ENCODE peak calls at places on chromosome X, in five cellular contexts. One of them, this sample, is unnamed.

GRCh38 chrX:103817502-103817901 is 14.6 kb downstream of the RAB9B start:
- DNase-seq in lung: no peak
- DNase-seq in PC-3: peak
- DNase-seq in neural progenitor cell: peak
- DNase-seq in naive thymus-derived CD4-positive, alpha-beta T cell: peak
- DNase-seq in this sample: peak

GRCh38 chrX:10015711-10016515 is 48.8 kb downstream of the CLDN34 start:
- DNase-seq in lung: no peak
- DNase-seq in PC-3: peak
- DNase-seq in neural progenitor cell: peak
- DNase-seq in naive thymus-derived CD4-positive, alpha-beta T cell: no peak
- DNase-seq in this sample: no peak

GRCh38 chrX:7925867-7926472 is 1.2 kb downstream of the PNPLA4 start:
- DNase-seq in lung: peak
- DNase-seq in PC-3: peak
- DNase-seq in neural progenitor cell: peak
- DNase-seq in naive thymus-derived CD4-positive, alpha-beta T cell: peak
- DNase-seq in this sample: peak

GRCh38 chrX:19747672-19748610 is 139.5 kb downstream of the SH3KBP1 start:
- DNase-seq in lung: no peak
- DNase-seq in PC-3: no peak
- DNase-seq in neural progenitor cell: no peak
- DNase-seq in naive thymus-derived CD4-positive, alpha-beta T cell: peak
- DNase-seq in this sample: no peak

GRCh38 chrX:28303486-28303885 is 283.8 kb upstream of the IL1RAPL1 start:
- DNase-seq in lung: no peak
- DNase-seq in PC-3: no peak
- DNase-seq in neural progenitor cell: no peak
- DNase-seq in naive thymus-derived CD4-positive, alpha-beta T cell: no peak
- DNase-seq in this sample: no peak

GRCh38 chrX:99914676-99915075 is 495.4 kb downstream of the PCDH19 start:
- DNase-seq in lung: no peak
- DNase-seq in PC-3: peak
- DNase-seq in neural progenitor cell: no peak
- DNase-seq in naive thymus-derived CD4-positive, alpha-beta T cell: no peak
- DNase-seq in this sample: no peak

GRCh38 chrX:78314561-78314960 is 12.8 kb downstream of the CYSLTR1 start:
- DNase-seq in lung: no peak
- DNase-seq in PC-3: peak
- DNase-seq in neural progenitor cell: no peak
- DNase-seq in naive thymus-derived CD4-positive, alpha-beta T cell: no peak
- DNase-seq in this sample: no peak

GRCh38 chrX:106606583-106606982 is 5.2 kb upstream of the RADX start:
- DNase-seq in lung: no peak
- DNase-seq in PC-3: peak
- DNase-seq in neural progenitor cell: no peak
- DNase-seq in naive thymus-derived CD4-positive, alpha-beta T cell: no peak
- DNase-seq in this sample: no peak

GRCh38 chrX:46574941-46575381 is 1.4 kb downstream of the CHST7 start:
- DNase-seq in lung: no peak
- DNase-seq in PC-3: no peak
- DNase-seq in neural progenitor cell: peak
- DNase-seq in naive thymus-derived CD4-positive, alpha-beta T cell: no peak
- DNase-seq in this sample: no peak

GRCh38 chrX:150504399-150505186 is 63.8 kb upstream of the MTM1 start:
- DNase-seq in lung: no peak
- DNase-seq in PC-3: peak
- DNase-seq in neural progenitor cell: peak
- DNase-seq in naive thymus-derived CD4-positive, alpha-beta T cell: no peak
- DNase-seq in this sample: peak

GRCh38 chrX:63350551-63350950 is 581 bp downstream of the SPIN4 start:
- DNase-seq in lung: no peak
- DNase-seq in PC-3: peak
- DNase-seq in neural progenitor cell: peak
- DNase-seq in naive thymus-derived CD4-positive, alpha-beta T cell: no peak
- DNase-seq in this sample: no peak

GRCh38 chrX:18652636-18653035 is 19.3 kb downstream of the RS1 start:
- DNase-seq in lung: no peak
- DNase-seq in PC-3: no peak
- DNase-seq in neural progenitor cell: no peak
- DNase-seq in naive thymus-derived CD4-positive, alpha-beta T cell: no peak
- DNase-seq in this sample: no peak

GRCh38 chrX:132395059-132395458 is 93.8 kb downstream of the MBNL3 start:
- DNase-seq in lung: no peak
- DNase-seq in PC-3: no peak
- DNase-seq in neural progenitor cell: no peak
- DNase-seq in naive thymus-derived CD4-positive, alpha-beta T cell: no peak
- DNase-seq in this sample: no peak

GRCh38 chrX:30027636-30028035 is 187.7 kb upstream of the MAGEB2 start:
- DNase-seq in lung: no peak
- DNase-seq in PC-3: peak
- DNase-seq in neural progenitor cell: peak
- DNase-seq in naive thymus-derived CD4-positive, alpha-beta T cell: no peak
- DNase-seq in this sample: no peak

GRCh38 chrX:34631826-34632225 is 25.3 kb downstream of the TMEM47 start:
- DNase-seq in lung: no peak
- DNase-seq in PC-3: no peak
- DNase-seq in neural progenitor cell: no peak
- DNase-seq in naive thymus-derived CD4-positive, alpha-beta T cell: no peak
- DNase-seq in this sample: no peak

GRCh38 chrX:11944486-11944885 is 186.4 kb downstream of the MSL3 start:
- DNase-seq in lung: no peak
- DNase-seq in PC-3: peak
- DNase-seq in neural progenitor cell: peak
- DNase-seq in naive thymus-derived CD4-positive, alpha-beta T cell: no peak
- DNase-seq in this sample: no peak

GRCh38 chrX:110163488-110163887 is 154.4 kb downstream of the AMMECR1 start:
- DNase-seq in lung: no peak
- DNase-seq in PC-3: peak
- DNase-seq in neural progenitor cell: no peak
- DNase-seq in naive thymus-derived CD4-positive, alpha-beta T cell: no peak
- DNase-seq in this sample: no peak

GRCh38 chrX:40414335-40414734 is 166.4 kb upstream of the ATP6AP2 start:
- DNase-seq in lung: no peak
- DNase-seq in PC-3: no peak
- DNase-seq in neural progenitor cell: no peak
- DNase-seq in naive thymus-derived CD4-positive, alpha-beta T cell: no peak
- DNase-seq in this sample: no peak

GRCh38 chrX:18828832-18829404 is 121.5 kb downstream of the PPEF1 start:
- DNase-seq in lung: no peak
- DNase-seq in PC-3: peak
- DNase-seq in neural progenitor cell: no peak
- DNase-seq in naive thymus-derived CD4-positive, alpha-beta T cell: no peak
- DNase-seq in this sample: no peak

GRCh38 chrX:87167841-87168240 is 349.8 kb upstream of the KLHL4 start:
- DNase-seq in lung: no peak
- DNase-seq in PC-3: no peak
- DNase-seq in neural progenitor cell: no peak
- DNase-seq in naive thymus-derived CD4-positive, alpha-beta T cell: no peak
- DNase-seq in this sample: no peak

GRCh38 chrX:48497871-48498270 is 10.9 kb upstream of the PORCN start:
- DNase-seq in lung: no peak
- DNase-seq in PC-3: no peak
- DNase-seq in neural progenitor cell: no peak
- DNase-seq in naive thymus-derived CD4-positive, alpha-beta T cell: no peak
- DNase-seq in this sample: no peak

GRCh38 chrX:48971325-48972213 is at the start of gene KCND1:
- DNase-seq in lung: peak
- DNase-seq in PC-3: no peak
- DNase-seq in neural progenitor cell: peak
- DNase-seq in naive thymus-derived CD4-positive, alpha-beta T cell: no peak
- DNase-seq in this sample: no peak

GRCh38 chrX:148574247-148574973 is 74.0 kb downstream of the AFF2 start:
- DNase-seq in lung: no peak
- DNase-seq in PC-3: no peak
- DNase-seq in neural progenitor cell: no peak
- DNase-seq in naive thymus-derived CD4-positive, alpha-beta T cell: no peak
- DNase-seq in this sample: no peak

GRCh38 chrX:67922950-67923349 is 379.1 kb downstream of the AR start:
- DNase-seq in lung: no peak
- DNase-seq in PC-3: no peak
- DNase-seq in neural progenitor cell: no peak
- DNase-seq in naive thymus-derived CD4-positive, alpha-beta T cell: no peak
- DNase-seq in this sample: no peak

GRCh38 chrX:24260827-24261550 is 52.9 kb downstream of the SUPT20HL2 start:
- DNase-seq in lung: no peak
- DNase-seq in PC-3: no peak
- DNase-seq in neural progenitor cell: no peak
- DNase-seq in naive thymus-derived CD4-positive, alpha-beta T cell: no peak
- DNase-seq in this sample: no peak

GRCh38 chrX:120791013-120791643 is 84.5 kb downstream of the CT47B1 start:
- DNase-seq in lung: peak
- DNase-seq in PC-3: peak
- DNase-seq in neural progenitor cell: no peak
- DNase-seq in naive thymus-derived CD4-positive, alpha-beta T cell: no peak
- DNase-seq in this sample: peak

GRCh38 chrX:88416965-88417364 is 330.1 kb upstream of the CPXCR1 start:
- DNase-seq in lung: no peak
- DNase-seq in PC-3: no peak
- DNase-seq in neural progenitor cell: no peak
- DNase-seq in naive thymus-derived CD4-positive, alpha-beta T cell: no peak
- DNase-seq in this sample: no peak

GRCh38 chrX:8981742-8982141 is 52.2 kb downstream of the FAM9B start:
- DNase-seq in lung: no peak
- DNase-seq in PC-3: no peak
- DNase-seq in neural progenitor cell: peak
- DNase-seq in naive thymus-derived CD4-positive, alpha-beta T cell: no peak
- DNase-seq in this sample: no peak

GRCh38 chrX:19514791-19515614 is at the start of gene MAP3K15:
- DNase-seq in lung: peak
- DNase-seq in PC-3: peak
- DNase-seq in neural progenitor cell: peak
- DNase-seq in naive thymus-derived CD4-positive, alpha-beta T cell: no peak
- DNase-seq in this sample: no peak

GRCh38 chrX:52934704-52935468 is 23.4 kb downstream of the FAM156A start:
- DNase-seq in lung: peak
- DNase-seq in PC-3: peak
- DNase-seq in neural progenitor cell: peak
- DNase-seq in naive thymus-derived CD4-positive, alpha-beta T cell: peak
- DNase-seq in this sample: peak

GRCh38 chrX:52933976-52934703 is 24.2 kb downstream of the FAM156A start:
- DNase-seq in lung: no peak
- DNase-seq in PC-3: peak
- DNase-seq in neural progenitor cell: peak
- DNase-seq in naive thymus-derived CD4-positive, alpha-beta T cell: peak
- DNase-seq in this sample: no peak

GRCh38 chrX:52933213-52933612 is 25.1 kb downstream of the FAM156A start:
- DNase-seq in lung: no peak
- DNase-seq in PC-3: no peak
- DNase-seq in neural progenitor cell: no peak
- DNase-seq in naive thymus-derived CD4-positive, alpha-beta T cell: no peak
- DNase-seq in this sample: no peak
- H3K27ac ChIP-seq in lung: no peak
- H3K27ac ChIP-seq in PC-3: no peak
- H3K27ac ChIP-seq in neural progenitor cell: no peak
- H3K27ac ChIP-seq in naive thymus-derived CD4-positive, alpha-beta T cell: no peak
- H3K27ac ChIP-seq in this sample: no peak

GRCh38 chrX:118221257-118221656 is 104.6 kb upstream of the KLHL13 start:
- DNase-seq in lung: no peak
- DNase-seq in PC-3: no peak
- DNase-seq in neural progenitor cell: no peak
- DNase-seq in naive thymus-derived CD4-positive, alpha-beta T cell: no peak
- DNase-seq in this sample: no peak

GRCh38 chrX:118220509-118220908 is 103.9 kb upstream of the KLHL13 start:
- DNase-seq in lung: no peak
- DNase-seq in PC-3: no peak
- DNase-seq in neural progenitor cell: no peak
- DNase-seq in naive thymus-derived CD4-positive, alpha-beta T cell: no peak
- DNase-seq in this sample: no peak

GRCh38 chrX:118219866-118220265 is 103.3 kb upstream of the KLHL13 start:
- DNase-seq in lung: no peak
- DNase-seq in PC-3: no peak
- DNase-seq in neural progenitor cell: no peak
- DNase-seq in naive thymus-derived CD4-positive, alpha-beta T cell: no peak
- DNase-seq in this sample: no peak

GRCh38 chrX:118218079-118218478 is 101.5 kb upstream of the KLHL13 start:
- DNase-seq in lung: no peak
- DNase-seq in PC-3: no peak
- DNase-seq in neural progenitor cell: no peak
- DNase-seq in naive thymus-derived CD4-positive, alpha-beta T cell: no peak
- DNase-seq in this sample: no peak

GRCh38 chrX:118218940-118219339 is 102.3 kb upstream of the KLHL13 start:
- DNase-seq in lung: no peak
- DNase-seq in PC-3: no peak
- DNase-seq in neural progenitor cell: no peak
- DNase-seq in naive thymus-derived CD4-positive, alpha-beta T cell: no peak
- DNase-seq in this sample: no peak
- H3K27ac ChIP-seq in lung: no peak
- H3K27ac ChIP-seq in PC-3: no peak
- H3K27ac ChIP-seq in neural progenitor cell: no peak
- H3K27ac ChIP-seq in naive thymus-derived CD4-positive, alpha-beta T cell: no peak
- H3K27ac ChIP-seq in this sample: no peak

GRCh38 chrX:154008521-154008920 is 11.2 kb downstream of the IRAK1 start:
- DNase-seq in lung: no peak
- DNase-seq in PC-3: no peak
- DNase-seq in neural progenitor cell: no peak
- DNase-seq in naive thymus-derived CD4-positive, alpha-beta T cell: no peak
- DNase-seq in this sample: no peak

GRCh38 chrX:154012336-154012991 is 7.2 kb downstream of the IRAK1 start:
- DNase-seq in lung: no peak
- DNase-seq in PC-3: no peak
- DNase-seq in neural progenitor cell: no peak
- DNase-seq in naive thymus-derived CD4-positive, alpha-beta T cell: no peak
- DNase-seq in this sample: no peak

GRCh38 chrX:154011376-154012335 is 8.0 kb downstream of the IRAK1 start:
- DNase-seq in lung: no peak
- DNase-seq in PC-3: no peak
- DNase-seq in neural progenitor cell: no peak
- DNase-seq in naive thymus-derived CD4-positive, alpha-beta T cell: no peak
- DNase-seq in this sample: no peak

GRCh38 chrX:154013001-154013421 is 6.7 kb downstream of the IRAK1 start:
- DNase-seq in lung: no peak
- DNase-seq in PC-3: no peak
- DNase-seq in neural progenitor cell: no peak
- DNase-seq in naive thymus-derived CD4-positive, alpha-beta T cell: no peak
- DNase-seq in this sample: peak

GRCh38 chrX:154010330-154011087 is 9.2 kb downstream of the IRAK1 start:
- DNase-seq in lung: peak
- DNase-seq in PC-3: no peak
- DNase-seq in neural progenitor cell: no peak
- DNase-seq in naive thymus-derived CD4-positive, alpha-beta T cell: no peak
- DNase-seq in this sample: no peak
- H3K27ac ChIP-seq in lung: no peak
- H3K27ac ChIP-seq in PC-3: no peak
- H3K27ac ChIP-seq in neural progenitor cell: no peak
- H3K27ac ChIP-seq in naive thymus-derived CD4-positive, alpha-beta T cell: no peak
- H3K27ac ChIP-seq in this sample: no peak

DNA sequence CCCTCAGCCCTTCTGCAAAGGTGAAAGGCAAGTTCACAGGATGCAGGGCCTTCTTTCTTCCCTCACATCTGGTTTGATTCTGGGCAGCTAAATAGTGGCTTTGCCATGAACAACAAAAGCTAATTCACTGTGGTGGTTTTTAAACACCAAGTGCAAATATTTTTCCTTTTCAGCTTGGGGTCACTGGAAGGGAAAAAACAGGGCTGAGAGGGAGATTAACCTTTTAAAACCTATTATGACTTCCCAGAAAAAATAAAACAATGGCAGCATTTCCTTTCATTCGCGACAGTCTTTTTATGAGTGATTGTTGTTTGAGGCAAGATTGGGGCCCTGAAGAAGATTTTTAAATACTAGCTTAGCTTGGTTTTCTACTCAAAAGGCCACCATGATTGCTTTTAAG is 103.7 kb upstream of the SCML1 start:
- DNase-seq in lung: no peak
- DNase-seq in PC-3: no peak
- DNase-seq in neural progenitor cell: no peak
- DNase-seq in naive thymus-derived CD4-positive, alpha-beta T cell: no peak
- DNase-seq in this sample: no peak
- H3K27ac ChIP-seq in lung: no peak
- H3K27ac ChIP-seq in PC-3: no peak
- H3K27ac ChIP-seq in neural progenitor cell: no peak
- H3K27ac ChIP-seq in naive thymus-derived CD4-positive, alpha-beta T cell: no peak
- H3K27ac ChIP-seq in this sample: no peak

This sample was measured in substantia nigra.